ENCODE peak calls at places on chromosomes 16 and 17, in eight cellular contexts. One of them, this sample, is unnamed.

GRCh38 chr16:48158296-48158695 is 2.5 kb upstream of the ABCC12 start:
- DNase-seq in fibroblast of the aortic adventitia: peak; percentile 62
- DNase-seq in choroid plexus epithelial cell: peak; percentile 62
- DNase-seq in stomach: no peak
- DNase-seq in tibial artery: no peak
- DNase-seq in A549: peak; percentile 64
- DNase-seq in pancreas: no peak
- DNase-seq in heart right ventricle: no peak
- DNase-seq in this sample: peak; percentile 49

GRCh38 chr16:57148481-57148880 is 37.4 kb downstream of the PSME3IP1 start:
- DNase-seq in fibroblast of the aortic adventitia: no peak
- DNase-seq in choroid plexus epithelial cell: no peak
- DNase-seq in stomach: no peak
- DNase-seq in tibial artery: no peak
- DNase-seq in A549: no peak
- DNase-seq in pancreas: no peak
- DNase-seq in heart right ventricle: no peak
- DNase-seq in this sample: no peak

GRCh38 chr16:11539635-11540034 is 47.1 kb downstream of the LITAF start:
- DNase-seq in fibroblast of the aortic adventitia: no peak
- DNase-seq in choroid plexus epithelial cell: no peak
- DNase-seq in stomach: no peak
- DNase-seq in tibial artery: no peak
- DNase-seq in A549: no peak
- DNase-seq in pancreas: no peak
- DNase-seq in heart right ventricle: no peak
- DNase-seq in this sample: no peak

GRCh38 chr16:56950881-56951771 is 10.6 kb upstream of the CETP start:
- DNase-seq in fibroblast of the aortic adventitia: peak; percentile 57
- DNase-seq in choroid plexus epithelial cell: peak; percentile 74
- DNase-seq in stomach: peak; percentile 70
- DNase-seq in tibial artery: peak; percentile 53
- DNase-seq in A549: peak; percentile 65
- DNase-seq in pancreas: peak; percentile 70
- DNase-seq in heart right ventricle: peak; percentile 44
- DNase-seq in this sample: peak; percentile 66

GRCh38 chr16:89670496-89671431 is 13.1 kb downstream of the SPATA33 start:
- DNase-seq in fibroblast of the aortic adventitia: peak; percentile 34
- DNase-seq in choroid plexus epithelial cell: peak; percentile 62
- DNase-seq in stomach: no peak
- DNase-seq in tibial artery: no peak
- DNase-seq in A549: no peak
- DNase-seq in pancreas: no peak
- DNase-seq in heart right ventricle: no peak
- DNase-seq in this sample: peak; percentile 41

GRCh38 chr16:85761866-85762265 is 11.0 kb upstream of the C16orf74 start:
- DNase-seq in fibroblast of the aortic adventitia: no peak
- DNase-seq in choroid plexus epithelial cell: no peak
- DNase-seq in stomach: no peak
- DNase-seq in tibial artery: no peak
- DNase-seq in A549: no peak
- DNase-seq in pancreas: no peak
- DNase-seq in heart right ventricle: no peak
- DNase-seq in this sample: no peak

GRCh38 chr17:67995568-67996191 is 589 bp downstream of the C17orf58 start:
- DNase-seq in fibroblast of the aortic adventitia: peak; percentile 7
- DNase-seq in choroid plexus epithelial cell: peak; percentile 18
- DNase-seq in stomach: peak; percentile 28
- DNase-seq in tibial artery: peak; percentile 43
- DNase-seq in A549: no peak
- DNase-seq in pancreas: peak; percentile 48
- DNase-seq in heart right ventricle: peak; percentile 48
- DNase-seq in this sample: no peak

GRCh38 chr16:74437-75318 is 2.2 kb upstream of the RHBDF1 start:
- DNase-seq in fibroblast of the aortic adventitia: no peak
- DNase-seq in choroid plexus epithelial cell: no peak
- DNase-seq in stomach: no peak
- DNase-seq in tibial artery: no peak
- DNase-seq in A549: no peak
- DNase-seq in pancreas: no peak
- DNase-seq in heart right ventricle: no peak
- DNase-seq in this sample: no peak

GRCh38 chr17:45791935-45792334 is 7.8 kb downstream of the CRHR1 start:
- DNase-seq in fibroblast of the aortic adventitia: no peak
- DNase-seq in choroid plexus epithelial cell: no peak
- DNase-seq in stomach: peak; percentile 35
- DNase-seq in tibial artery: no peak
- DNase-seq in A549: peak; percentile 28
- DNase-seq in pancreas: peak; percentile 63
- DNase-seq in heart right ventricle: no peak
- DNase-seq in this sample: no peak

GRCh38 chr17:45792995-45793755 is 9.1 kb downstream of the CRHR1 start:
- DNase-seq in fibroblast of the aortic adventitia: peak; percentile 8
- DNase-seq in choroid plexus epithelial cell: no peak
- DNase-seq in stomach: no peak
- DNase-seq in tibial artery: no peak
- DNase-seq in A549: no peak
- DNase-seq in pancreas: no peak
- DNase-seq in heart right ventricle: no peak
- DNase-seq in this sample: peak; percentile 35

GRCh38 chr17:45792437-45792836 is 8.3 kb downstream of the CRHR1 start:
- DNase-seq in fibroblast of the aortic adventitia: no peak
- DNase-seq in choroid plexus epithelial cell: no peak
- DNase-seq in stomach: no peak
- DNase-seq in tibial artery: no peak
- DNase-seq in A549: no peak
- DNase-seq in pancreas: no peak
- DNase-seq in heart right ventricle: no peak
- DNase-seq in this sample: no peak

GRCh38 chr17:45793999-45794540 is 9.9 kb downstream of the CRHR1 start:
- DNase-seq in fibroblast of the aortic adventitia: no peak
- DNase-seq in choroid plexus epithelial cell: no peak
- DNase-seq in stomach: no peak
- DNase-seq in tibial artery: no peak
- DNase-seq in A549: no peak
- DNase-seq in pancreas: no peak
- DNase-seq in heart right ventricle: no peak
- DNase-seq in this sample: no peak

DNA sequence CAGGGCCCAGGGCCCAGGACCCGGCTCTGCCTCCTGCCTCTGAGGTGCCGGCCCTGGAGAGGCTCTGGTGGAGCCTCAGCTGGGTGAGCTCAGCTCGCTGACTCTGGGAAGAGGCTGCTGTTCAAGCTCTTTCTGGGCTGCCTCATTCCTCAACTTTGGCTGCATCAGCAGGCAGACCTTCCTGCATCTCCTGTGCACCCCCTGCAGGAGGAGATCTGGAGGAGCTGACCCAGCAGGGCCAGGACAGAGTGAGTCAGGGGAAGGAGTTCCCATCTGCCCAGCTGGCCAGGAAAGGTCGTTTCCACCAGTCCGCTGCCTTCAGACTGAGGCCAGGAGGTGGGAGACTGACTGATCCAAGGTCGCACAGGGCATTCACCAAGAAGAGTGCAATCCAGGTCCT is 10.7 kb downstream of the CRHR1 start:
- DNase-seq in fibroblast of the aortic adventitia: no peak
- DNase-seq in choroid plexus epithelial cell: no peak
- DNase-seq in stomach: no peak
- DNase-seq in tibial artery: no peak
- DNase-seq in A549: peak; percentile 49
- DNase-seq in pancreas: no peak
- DNase-seq in heart right ventricle: no peak
- DNase-seq in this sample: no peak
- TF ChIP-seq CTCF in fibroblast of the aortic adventitia: no peak
- TF ChIP-seq CTCF in choroid plexus epithelial cell: peak; percentile 22
- TF ChIP-seq CTCF in stomach: no peak
- TF ChIP-seq CTCF in tibial artery: no peak
- TF ChIP-seq CTCF in A549: no peak
- TF ChIP-seq CTCF in pancreas: no peak
- TF ChIP-seq CTCF in heart right ventricle: no peak
- TF ChIP-seq CTCF in this sample: no peak

GRCh38 chr17:493666-494065 is 141.1 kb upstream of the RPH3AL start:
- DNase-seq in fibroblast of the aortic adventitia: no peak
- DNase-seq in choroid plexus epithelial cell: no peak
- DNase-seq in stomach: no peak
- DNase-seq in tibial artery: no peak
- DNase-seq in A549: no peak
- DNase-seq in pancreas: no peak
- DNase-seq in heart right ventricle: no peak
- DNase-seq in this sample: no peak

GRCh38 chr17:491086-492014 is 138.7 kb upstream of the RPH3AL start:
- DNase-seq in fibroblast of the aortic adventitia: peak; percentile 65
- DNase-seq in choroid plexus epithelial cell: peak; percentile 70
- DNase-seq in stomach: peak; percentile 54
- DNase-seq in tibial artery: no peak
- DNase-seq in A549: peak; percentile 56
- DNase-seq in pancreas: peak; percentile 72
- DNase-seq in heart right ventricle: peak; percentile 66
- DNase-seq in this sample: peak; percentile 50

GRCh38 chr17:492015-492399 is 139.4 kb upstream of the RPH3AL start:
- DNase-seq in fibroblast of the aortic adventitia: no peak
- DNase-seq in choroid plexus epithelial cell: no peak
- DNase-seq in stomach: no peak
- DNase-seq in tibial artery: no peak
- DNase-seq in A549: no peak
- DNase-seq in pancreas: no peak
- DNase-seq in heart right ventricle: no peak
- DNase-seq in this sample: no peak

GRCh38 chr17:488993-489757 is 136.6 kb upstream of the RPH3AL start:
- DNase-seq in fibroblast of the aortic adventitia: no peak
- DNase-seq in choroid plexus epithelial cell: no peak
- DNase-seq in stomach: no peak
- DNase-seq in tibial artery: no peak
- DNase-seq in A549: peak; percentile 86
- DNase-seq in pancreas: peak; percentile 44
- DNase-seq in heart right ventricle: no peak
- DNase-seq in this sample: peak; percentile 32

GRCh38 chr17:489758-490329 is 137.2 kb upstream of the RPH3AL start:
- DNase-seq in fibroblast of the aortic adventitia: peak; percentile 25
- DNase-seq in choroid plexus epithelial cell: peak; percentile 42
- DNase-seq in stomach: peak; percentile 60
- DNase-seq in tibial artery: no peak
- DNase-seq in A549: peak; percentile 67
- DNase-seq in pancreas: peak; percentile 46
- DNase-seq in heart right ventricle: peak; percentile 49
- DNase-seq in this sample: peak; percentile 33
- H3K4me3 ChIP-seq in fibroblast of the aortic adventitia: peak overlapping the region; percentile 67
- H3K4me3 ChIP-seq in choroid plexus epithelial cell: peak overlapping the region; percentile 61
- H3K4me3 ChIP-seq in stomach: peak overlapping the region; percentile 60
- H3K4me3 ChIP-seq in tibial artery: peak overlapping the region; percentile 54
- H3K4me3 ChIP-seq in A549: peak overlapping the region; percentile 52
- H3K4me3 ChIP-seq in pancreas: peak overlapping the region; percentile 41
- H3K4me3 ChIP-seq in heart right ventricle: peak overlapping the region; percentile 72
- H3K4me3 ChIP-seq in this sample: peak overlapping the region; percentile 57

GRCh38 chr16:30429678-30430427 is at the start of gene DCTPP1:
- DNase-seq in fibroblast of the aortic adventitia: peak; percentile 97
- DNase-seq in choroid plexus epithelial cell: peak; percentile 99
- DNase-seq in stomach: peak; percentile 96
- DNase-seq in tibial artery: peak; percentile 97
- DNase-seq in A549: peak; percentile 100
- DNase-seq in pancreas: peak; percentile 95
- DNase-seq in heart right ventricle: peak; percentile 90
- DNase-seq in this sample: peak; percentile 99

GRCh38 chr16:30434852-30435251 is 5.0 kb upstream of the DCTPP1 start:
- DNase-seq in fibroblast of the aortic adventitia: no peak
- DNase-seq in choroid plexus epithelial cell: no peak
- DNase-seq in stomach: no peak
- DNase-seq in tibial artery: no peak
- DNase-seq in A549: no peak
- DNase-seq in pancreas: no peak
- DNase-seq in heart right ventricle: no peak
- DNase-seq in this sample: no peak

GRCh38 chr16:30429418-30429677 is 482 bp downstream of the DCTPP1 start:
- DNase-seq in fibroblast of the aortic adventitia: no peak
- DNase-seq in choroid plexus epithelial cell: no peak
- DNase-seq in stomach: no peak
- DNase-seq in tibial artery: no peak
- DNase-seq in A549: no peak
- DNase-seq in pancreas: no peak
- DNase-seq in heart right ventricle: no peak
- DNase-seq in this sample: no peak

GRCh38 chr16:30428055-30428454 is 1.8 kb downstream of the DCTPP1 start:
- DNase-seq in fibroblast of the aortic adventitia: no peak
- DNase-seq in choroid plexus epithelial cell: no peak
- DNase-seq in stomach: no peak
- DNase-seq in tibial artery: no peak
- DNase-seq in A549: no peak
- DNase-seq in pancreas: no peak
- DNase-seq in heart right ventricle: no peak
- DNase-seq in this sample: no peak

DNA sequence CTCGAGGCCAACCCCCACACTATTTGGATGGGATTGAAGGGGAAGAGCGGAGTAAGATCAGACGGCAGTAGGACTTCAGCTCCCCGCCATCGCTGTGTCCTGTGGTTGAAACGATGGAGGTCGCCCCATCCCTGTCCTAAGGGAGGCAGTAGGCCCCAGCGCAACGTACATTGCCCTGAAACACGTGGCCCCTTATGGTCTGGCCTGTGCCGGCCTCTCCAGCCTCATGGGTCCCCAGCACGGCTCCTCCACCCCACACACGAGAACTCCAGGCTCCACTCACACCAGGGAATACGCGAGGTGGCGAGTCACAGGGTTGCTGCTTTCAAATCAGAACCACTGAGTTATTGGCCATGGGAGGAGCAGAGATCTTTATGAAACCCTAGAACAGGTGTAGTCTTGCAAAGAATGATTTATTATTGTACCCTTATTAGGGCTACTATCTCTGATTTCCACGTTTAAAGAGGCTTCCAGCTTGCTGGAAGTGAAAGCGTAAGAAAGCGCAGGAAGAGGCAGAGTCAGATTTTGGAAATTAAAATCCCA is 669 bp upstream of the DCTPP1 start:
- DNase-seq in fibroblast of the aortic adventitia: no peak
- DNase-seq in choroid plexus epithelial cell: no peak
- DNase-seq in stomach: no peak
- DNase-seq in tibial artery: no peak
- DNase-seq in A549: no peak
- DNase-seq in pancreas: peak; percentile 58
- DNase-seq in heart right ventricle: peak; percentile 24
- DNase-seq in this sample: no peak
- TF ChIP-seq CTCF in fibroblast of the aortic adventitia: no peak
- TF ChIP-seq CTCF in choroid plexus epithelial cell: no peak
- TF ChIP-seq CTCF in stomach: no peak
- TF ChIP-seq CTCF in tibial artery: no peak
- TF ChIP-seq CTCF in A549: no peak
- TF ChIP-seq CTCF in pancreas: no peak
- TF ChIP-seq CTCF in heart right ventricle: no peak
- TF ChIP-seq CTCF in this sample: no peak

GRCh38 chr16:7992616-7993015 is 597.7 kb downstream of the TMEM114 start:
- DNase-seq in fibroblast of the aortic adventitia: no peak
- DNase-seq in choroid plexus epithelial cell: no peak
- DNase-seq in stomach: no peak
- DNase-seq in tibial artery: no peak
- DNase-seq in A549: no peak
- DNase-seq in pancreas: no peak
- DNase-seq in heart right ventricle: no peak
- DNase-seq in this sample: no peak

DNA sequence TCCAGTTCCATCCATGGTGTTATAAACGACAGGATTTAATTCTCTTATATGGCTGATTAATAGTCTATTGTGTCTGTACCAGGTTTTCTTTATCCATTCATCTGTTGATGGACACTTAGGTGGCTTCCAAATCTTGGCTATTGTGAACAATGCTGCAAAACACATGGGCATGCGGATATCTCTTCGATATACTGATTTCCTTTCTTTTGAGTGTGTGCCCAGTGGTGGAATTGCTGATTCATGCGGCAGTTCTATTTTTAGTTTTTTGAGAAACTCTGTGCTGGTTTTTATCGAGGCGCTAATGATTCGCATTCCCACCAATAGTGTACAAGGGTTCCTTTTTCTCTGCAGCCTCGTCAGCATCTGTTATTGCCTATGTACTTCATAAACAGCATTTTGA is 599.4 kb downstream of the TMEM114 start:
- DNase-seq in fibroblast of the aortic adventitia: no peak
- DNase-seq in choroid plexus epithelial cell: no peak
- DNase-seq in stomach: no peak
- DNase-seq in tibial artery: no peak
- DNase-seq in A549: no peak
- DNase-seq in pancreas: no peak
- DNase-seq in heart right ventricle: no peak
- DNase-seq in this sample: no peak
- H3K4me3 ChIP-seq in fibroblast of the aortic adventitia: no peak overlapping the region
- H3K4me3 ChIP-seq in choroid plexus epithelial cell: no peak overlapping the region
- H3K4me3 ChIP-seq in stomach: no peak overlapping the region
- H3K4me3 ChIP-seq in tibial artery: no peak overlapping the region
- H3K4me3 ChIP-seq in A549: no peak overlapping the region
- H3K4me3 ChIP-seq in pancreas: no peak overlapping the region
- H3K4me3 ChIP-seq in heart right ventricle: peak overlapping the region; percentile 25
- H3K4me3 ChIP-seq in this sample: no peak overlapping the region

This sample was measured in fibroblast of pulmonary artery.